ENCODE peak calls at places on chromosomes 13 and 19, in ten cellular contexts. U is uterus; R is NCI-H187; D is dermis blood vessel endothelial cell; K is ELR; P is stromal cell of bone marrow; X is activated T-cell treated with anti-CD3 and anti-CD28 coated beads, Interleukin-2, amount 50 U/mL, for 72 hours; Z is cardiac fibroblast; H is anterior cingulate cortex; V is fibroblast of gingiva. Y is an unnamed sample.
A peak's percentile ranks its signal among the peaks of the same experiment; 100 is the strongest.

GRCh38 chr13:83327091-83327490 is 555.2 kb downstream of the SLITRK1 start:
- DNase-seq in U (no peak), R (no peak), D (no peak), K (peak; percentile 7), P (no peak), X (no peak), Z (no peak), H (no peak), V (no peak), Y (no peak)

GRCh38 chr19:45250216-45250831 is 747 bp upstream of the MARK4 start:
- DNase-seq in U (no peak), R (no peak), D (no peak), K (no peak), P (no peak), X (no peak), Z (no peak), H (no peak), V (no peak), Y (no peak)

GRCh38 chr13:93227280-93227905 is 786 bp downstream of the GPC6 start:
- DNase-seq in U (no peak), R (peak; percentile 91), D (no peak), K (peak; percentile 61), P (no peak), X (no peak), Z (peak; percentile 67), H (no peak), V (peak; percentile 58), Y (peak; percentile 32)

GRCh38 chr19:52789440-52789839 is 2.8 kb upstream of the ZNF600 start:
- DNase-seq in U (no peak), R (no peak), D (no peak), K (no peak), P (no peak), X (no peak), Z (no peak), H (no peak), V (no peak), Y (no peak)

GRCh38 chr19:18960370-18960769 is 19.4 kb upstream of the HOMER3 start:
- DNase-seq in U (no peak), R (no peak), D (no peak), K (no peak), P (no peak), X (no peak), Z (no peak), H (no peak), V (no peak), Y (no peak)

GRCh38 chr19:18340237-18340989 is at the start of gene PGPEP1:
- DNase-seq in U (peak; percentile 52), R (no peak), D (peak; percentile 72), K (peak; percentile 74), P (peak; percentile 37), X (peak; percentile 77), Z (peak; percentile 62), H (no peak), V (peak; percentile 49), Y (peak; percentile 96)

GRCh38 chr13:112064222-112064621 is 2.7 kb upstream of the SOX1 start:
- DNase-seq in U (no peak), R (peak; percentile 51), D (no peak), K (no peak), P (no peak), X (no peak), Z (no peak), H (no peak), V (no peak), Y (no peak)

GRCh38 chr13:36193151-36193855 is 21.1 kb downstream of the SOHLH2 start:
- DNase-seq in U (no peak), R (no peak), D (no peak), K (peak; percentile 21), P (peak; percentile 36), X (no peak), Z (peak; percentile 39), H (no peak), V (peak; percentile 55), Y (no peak)

GRCh38 chr13:90797335-90797734 is 550.2 kb upstream of the MIR17HG start:
- DNase-seq in U (no peak), R (no peak), D (no peak), K (no peak), P (no peak), X (no peak), Z (no peak), H (no peak), V (no peak), Y (no peak)

GRCh38 chr13:31970237-31970930 is 61.2 kb upstream of the FRY start:
- DNase-seq in U (no peak), R (no peak), D (no peak), K (peak; percentile 57), P (peak; percentile 44), X (no peak), Z (no peak), H (no peak), V (peak; percentile 42), Y (no peak)

GRCh38 chr13:81781471-81781870 is 1440.5 kb upstream of the SPRY2 start:
- DNase-seq in U (no peak), R (no peak), D (no peak), K (no peak), P (no peak), X (no peak), Z (no peak), H (no peak), V (no peak), Y (no peak)

GRCh38 chr19:55636723-55637122 is 4.1 kb upstream of the ZNF580 start:
- DNase-seq in U (no peak), R (no peak), D (no peak), K (no peak), P (no peak), X (no peak), Z (no peak), H (no peak), V (no peak), Y (no peak)

GRCh38 chr19:27794444-27795042 is 1418.4 kb downstream of the UQCRFS1 start:
- DNase-seq in U (no peak), R (no peak), D (peak; percentile 49), K (peak; percentile 36), P (no peak), X (no peak), Z (peak; percentile 54), H (no peak), V (peak; percentile 42), Y (peak; percentile 55)

GRCh38 chr19:10565028-10565566 is 713 bp downstream of the KRI1 start:
- DNase-seq in U (no peak), R (no peak), D (peak; percentile 49), K (peak; percentile 70), P (no peak), X (peak; percentile 72), Z (peak; percentile 43), H (no peak), V (no peak), Y (peak; percentile 86)

GRCh38 chr13:61664821-61665705 is 249.4 kb upstream of the PCDH20 start:
- DNase-seq in U (no peak), R (no peak), D (no peak), K (peak; percentile 1), P (no peak), X (no peak), Z (peak; percentile 1), H (no peak), V (no peak), Y (no peak)

GRCh38 chr13:31945202-31945978 is 86.2 kb upstream of the FRY start:
- DNase-seq in U (peak; percentile 44), R (peak; percentile 9), D (no peak), K (peak; percentile 55), P (peak; percentile 71), X (no peak), Z (peak; percentile 68), H (no peak), V (peak; percentile 94), Y (peak; percentile 55)

GRCh38 chr13:99496322-99497142 is 4.7 kb upstream of the TM9SF2 start:
- DNase-seq in U (peak; percentile 72), R (no peak), D (peak; percentile 83), K (peak; percentile 37), P (peak; percentile 90), X (peak; percentile 66), Z (peak; percentile 22), H (no peak), V (peak; percentile 92), Y (no peak)

GRCh38 chr13:32142956-32143375 is 111.4 kb downstream of the FRY start:
- DNase-seq in U (no peak), R (no peak), D (peak; percentile 97), K (peak; percentile 51), P (no peak), X (no peak), Z (peak; percentile 80), H (no peak), V (peak; percentile 78), Y (peak; percentile 47)

GRCh38 chr13:30804474-30804873 is 69.1 kb downstream of the ALOX5AP start:
- DNase-seq in U (no peak), R (no peak), D (no peak), K (peak; percentile 46), P (no peak), X (no peak), Z (no peak), H (no peak), V (no peak), Y (no peak)

GRCh38 chr19:4803736-4804695 is 12.5 kb downstream of the FEM1A start:
- DNase-seq in U (no peak), R (no peak), D (peak; percentile 76), K (peak; percentile 77), P (no peak), X (peak; percentile 82), Z (peak; percentile 51), H (no peak), V (no peak), Y (peak; percentile 86)

GRCh38 chr19:32750441-32751055 is 31.0 kb downstream of the TDRD12 start:
- DNase-seq in U (no peak), R (no peak), D (no peak), K (peak; percentile 12), P (no peak), X (no peak), Z (no peak), H (no peak), V (no peak), Y (no peak)

GRCh38 chr13:37481005-37481857 is 117.3 kb downstream of the POSTN start:
- DNase-seq in U (peak; percentile 27), R (no peak), D (no peak), K (no peak), P (no peak), X (no peak), Z (peak; percentile 17), H (no peak), V (no peak), Y (no peak)

GRCh38 chr13:44397766-44398223 is 24.2 kb downstream of the SERP2 start:
- DNase-seq in U (no peak), R (no peak), D (no peak), K (no peak), P (no peak), X (no peak), Z (peak; percentile 41), H (no peak), V (no peak), Y (no peak)

GRCh38 chr19:47406711-47407416 is 12.5 kb downstream of the MEIS3 start:
- DNase-seq in U (no peak), R (no peak), D (peak; percentile 50), K (no peak), P (no peak), X (no peak), Z (no peak), H (no peak), V (no peak), Y (peak; percentile 97)

GRCh38 chr13:30463820-30464495 is 1.8 kb downstream of the HMGB1 start:
- DNase-seq in U (peak; percentile 57), R (no peak), D (peak; percentile 83), K (peak; percentile 77), P (no peak), X (peak; percentile 84), Z (peak; percentile 72), H (peak; percentile 52), V (peak; percentile 70), Y (no peak)

GRCh38 chr13:68056816-68057710 is 826.9 kb upstream of the PCDH9 start:
- DNase-seq in U (no peak), R (no peak), D (no peak), K (peak; percentile 81), P (no peak), X (no peak), Z (peak; percentile 12), H (no peak), V (no peak), Y (no peak)

GRCh38 chr13:28494537-28494860 is 429 bp downstream of the FLT1 start:
- DNase-seq in U (no peak), R (no peak), D (peak; percentile 53), K (peak; percentile 50), P (no peak), X (peak; percentile 28), Z (peak; percentile 31), H (no peak), V (no peak), Y (peak; percentile 35)

GRCh38 chr19:42553292-42554045 is 25.2 kb upstream of the CEACAM1 start:
- DNase-seq in U (no peak), R (no peak), D (no peak), K (peak; percentile 79), P (peak; percentile 42), X (no peak), Z (peak; percentile 56), H (no peak), V (peak; percentile 71), Y (no peak)

Y was measured in iPS-NIHi11.